ENCODE peak calls at places on chromosomes 6 and 20, in four cellular contexts. One of them, this sample, is unnamed.

GRCh38 chr6:170086639-170087420 is 204.0 kb downstream of the DLL1 start:
- DNase-seq in COR-L47: no peak
- DNase-seq in tibial artery: peak; percentile 62
- DNase-seq in kidney: peak; percentile 55
- DNase-seq in this sample: no peak

GRCh38 chr6:152859225-152859624 is 108.6 kb downstream of the VIP start:
- DNase-seq in COR-L47: no peak
- DNase-seq in tibial artery: no peak
- DNase-seq in kidney: no peak
- DNase-seq in this sample: no peak

GRCh38 chr6:14455942-14456648 is 338.5 kb downstream of the CD83 start:
- DNase-seq in COR-L47: no peak
- DNase-seq in tibial artery: no peak
- DNase-seq in kidney: no peak
- DNase-seq in this sample: no peak

GRCh38 chr20:38665886-38666285 is 58.4 kb upstream of the SLC32A1 start:
- DNase-seq in COR-L47: no peak
- DNase-seq in tibial artery: no peak
- DNase-seq in kidney: no peak
- DNase-seq in this sample: no peak

GRCh38 chr6:217048-217659 is 75.1 kb upstream of the DUSP22 start:
- DNase-seq in COR-L47: no peak
- DNase-seq in tibial artery: no peak
- DNase-seq in kidney: no peak
- DNase-seq in this sample: no peak

GRCh38 chr6:143451531-143451930 is 926 bp downstream of the PEX3 start:
- DNase-seq in COR-L47: no peak
- DNase-seq in tibial artery: no peak
- DNase-seq in kidney: no peak
- DNase-seq in this sample: no peak

GRCh38 chr6:112259337-112259675 is 4.9 kb upstream of the LAMA4 start:
- DNase-seq in COR-L47: no peak
- DNase-seq in tibial artery: no peak
- DNase-seq in kidney: no peak
- DNase-seq in this sample: no peak

GRCh38 chr20:24102290-24102689 is 113.7 kb upstream of the GGTLC1 start:
- DNase-seq in COR-L47: peak; percentile 22
- DNase-seq in tibial artery: no peak
- DNase-seq in kidney: no peak
- DNase-seq in this sample: no peak

GRCh38 chr20:50594591-50595432 is 84.6 kb downstream of the PTPN1 start:
- DNase-seq in COR-L47: no peak
- DNase-seq in tibial artery: no peak
- DNase-seq in kidney: peak; percentile 58
- DNase-seq in this sample: no peak

GRCh38 chr20:51426879-51427624 is 115.5 kb downstream of the NFATC2 start:
- DNase-seq in COR-L47: no peak
- DNase-seq in tibial artery: no peak
- DNase-seq in kidney: peak; percentile 36
- DNase-seq in this sample: no peak

GRCh38 chr6:117270121-117270959 is 5.0 kb downstream of the VGLL2 start:
- DNase-seq in COR-L47: no peak
- DNase-seq in tibial artery: no peak
- DNase-seq in kidney: peak; percentile 67
- DNase-seq in this sample: no peak

GRCh38 chr6:104908031-104908430 is 48.3 kb upstream of the HACE1 start:
- DNase-seq in COR-L47: no peak
- DNase-seq in tibial artery: no peak
- DNase-seq in kidney: no peak
- DNase-seq in this sample: no peak

GRCh38 chr6:26420607-26421235 is 18.6 kb downstream of the BTN3A1 start:
- DNase-seq in COR-L47: no peak
- DNase-seq in tibial artery: no peak
- DNase-seq in kidney: no peak
- DNase-seq in this sample: no peak

GRCh38 chr20:61042501-61043385 is 209.3 kb upstream of the CDH4 start:
- DNase-seq in COR-L47: no peak
- DNase-seq in tibial artery: peak; percentile 6
- DNase-seq in kidney: no peak
- DNase-seq in this sample: no peak